ENCODE peak calls at places on chromosomes 16 and 17, in nine cellular contexts. One of them, this sample, is unnamed.

GRCh38 chr17:61581611-61582349 is 9.2 kb downstream of the NACA2 start:
- DNase-seq in dorsolateral prefrontal cortex: no peak
- DNase-seq in psoas muscle: no peak
- DNase-seq in mammary epithelial cell: peak
- DNase-seq in WTC11: no peak
- DNase-seq in astrocyte of the spinal cord: no peak
- DNase-seq in left ventricle myocardium inferior: no peak
- DNase-seq in tibial artery: no peak
- DNase-seq in GM12865: no peak
- DNase-seq in this sample: no peak

GRCh38 chr16:50067290-50067853 is 1.6 kb downstream of the HEATR3 start:
- DNase-seq in GM12865: peak
- DNase-seq in dorsolateral prefrontal cortex: no peak
- DNase-seq in psoas muscle: no peak
- DNase-seq in tibial artery: no peak
- DNase-seq in mammary epithelial cell: peak
- DNase-seq in WTC11: no peak
- DNase-seq in left ventricle myocardium inferior: no peak
- DNase-seq in astrocyte of the spinal cord: peak
- DNase-seq in this sample: no peak

GRCh38 chr17:27396941-27397340 is 59.3 kb upstream of the KSR1 start:
- DNase-seq in left ventricle myocardium inferior: no peak
- DNase-seq in mammary epithelial cell: no peak
- DNase-seq in tibial artery: no peak
- DNase-seq in WTC11: no peak
- DNase-seq in dorsolateral prefrontal cortex: no peak
- DNase-seq in GM12865: no peak
- DNase-seq in psoas muscle: no peak
- DNase-seq in astrocyte of the spinal cord: no peak
- DNase-seq in this sample: no peak

GRCh38 chr17:9813166-9813565 is 8.7 kb downstream of the GSG1L2 start:
- DNase-seq in psoas muscle: no peak
- DNase-seq in GM12865: no peak
- DNase-seq in WTC11: no peak
- DNase-seq in left ventricle myocardium inferior: no peak
- DNase-seq in tibial artery: no peak
- DNase-seq in astrocyte of the spinal cord: no peak
- DNase-seq in dorsolateral prefrontal cortex: no peak
- DNase-seq in mammary epithelial cell: no peak
- DNase-seq in this sample: no peak

GRCh38 chr17:8887834-8888703 is 20.6 kb upstream of the PIK3R6 start:
- DNase-seq in GM12865: no peak
- DNase-seq in tibial artery: no peak
- DNase-seq in astrocyte of the spinal cord: peak
- DNase-seq in mammary epithelial cell: no peak
- DNase-seq in psoas muscle: no peak
- DNase-seq in left ventricle myocardium inferior: peak
- DNase-seq in dorsolateral prefrontal cortex: no peak
- DNase-seq in WTC11: peak
- DNase-seq in this sample: no peak

GRCh38 chr16:30526137-30526822 is at the start of gene ZNF768:
- DNase-seq in tibial artery: no peak
- DNase-seq in dorsolateral prefrontal cortex: no peak
- DNase-seq in astrocyte of the spinal cord: peak
- DNase-seq in GM12865: peak
- DNase-seq in psoas muscle: peak
- DNase-seq in left ventricle myocardium inferior: peak
- DNase-seq in mammary epithelial cell: peak
- DNase-seq in WTC11: peak
- DNase-seq in this sample: no peak

GRCh38 chr17:12928736-12929135 is 89.1 kb downstream of the ELAC2 start:
- DNase-seq in tibial artery: no peak
- DNase-seq in GM12865: peak
- DNase-seq in mammary epithelial cell: no peak
- DNase-seq in psoas muscle: no peak
- DNase-seq in WTC11: no peak
- DNase-seq in left ventricle myocardium inferior: no peak
- DNase-seq in astrocyte of the spinal cord: peak
- DNase-seq in dorsolateral prefrontal cortex: no peak
- DNase-seq in this sample: no peak

GRCh38 chr17:68686108-68686988 is 85.2 kb upstream of the FAM20A start:
- DNase-seq in WTC11: no peak
- DNase-seq in left ventricle myocardium inferior: no peak
- DNase-seq in GM12865: no peak
- DNase-seq in astrocyte of the spinal cord: no peak
- DNase-seq in mammary epithelial cell: no peak
- DNase-seq in psoas muscle: no peak
- DNase-seq in tibial artery: peak
- DNase-seq in dorsolateral prefrontal cortex: no peak
- DNase-seq in this sample: no peak

GRCh38 chr16:70757183-70757582 is 43.8 kb downstream of the VAC14 start:
- DNase-seq in left ventricle myocardium inferior: no peak
- DNase-seq in astrocyte of the spinal cord: no peak
- DNase-seq in mammary epithelial cell: no peak
- DNase-seq in tibial artery: no peak
- DNase-seq in psoas muscle: peak
- DNase-seq in WTC11: no peak
- DNase-seq in dorsolateral prefrontal cortex: no peak
- DNase-seq in GM12865: no peak
- DNase-seq in this sample: no peak

GRCh38 chr17:63698886-63699637 is 863 bp downstream of the LIMD2 start:
- DNase-seq in tibial artery: peak
- DNase-seq in psoas muscle: peak
- DNase-seq in dorsolateral prefrontal cortex: no peak
- DNase-seq in GM12865: peak
- DNase-seq in mammary epithelial cell: no peak
- DNase-seq in astrocyte of the spinal cord: peak
- DNase-seq in left ventricle myocardium inferior: peak
- DNase-seq in WTC11: peak
- DNase-seq in this sample: no peak

GRCh38 chr16:11386791-11387546 is 41.7 kb downstream of the RMI2 start:
- DNase-seq in astrocyte of the spinal cord: peak
- DNase-seq in psoas muscle: peak
- DNase-seq in WTC11: peak
- DNase-seq in mammary epithelial cell: no peak
- DNase-seq in GM12865: no peak
- DNase-seq in left ventricle myocardium inferior: no peak
- DNase-seq in tibial artery: peak
- DNase-seq in dorsolateral prefrontal cortex: no peak
- DNase-seq in this sample: no peak

GRCh38 chr17:71071837-71072236 is 902.5 kb downstream of the KCNJ2 start:
- DNase-seq in left ventricle myocardium inferior: no peak
- DNase-seq in tibial artery: no peak
- DNase-seq in WTC11: no peak
- DNase-seq in astrocyte of the spinal cord: peak
- DNase-seq in GM12865: no peak
- DNase-seq in dorsolateral prefrontal cortex: no peak
- DNase-seq in mammary epithelial cell: peak
- DNase-seq in psoas muscle: no peak
- DNase-seq in this sample: no peak

GRCh38 chr17:74647871-74648672 is 24.5 kb upstream of the CD300E start:
- DNase-seq in psoas muscle: no peak
- DNase-seq in dorsolateral prefrontal cortex: no peak
- DNase-seq in tibial artery: no peak
- DNase-seq in left ventricle myocardium inferior: no peak
- DNase-seq in astrocyte of the spinal cord: no peak
- DNase-seq in WTC11: no peak
- DNase-seq in GM12865: no peak
- DNase-seq in mammary epithelial cell: no peak
- DNase-seq in this sample: no peak

DNA sequence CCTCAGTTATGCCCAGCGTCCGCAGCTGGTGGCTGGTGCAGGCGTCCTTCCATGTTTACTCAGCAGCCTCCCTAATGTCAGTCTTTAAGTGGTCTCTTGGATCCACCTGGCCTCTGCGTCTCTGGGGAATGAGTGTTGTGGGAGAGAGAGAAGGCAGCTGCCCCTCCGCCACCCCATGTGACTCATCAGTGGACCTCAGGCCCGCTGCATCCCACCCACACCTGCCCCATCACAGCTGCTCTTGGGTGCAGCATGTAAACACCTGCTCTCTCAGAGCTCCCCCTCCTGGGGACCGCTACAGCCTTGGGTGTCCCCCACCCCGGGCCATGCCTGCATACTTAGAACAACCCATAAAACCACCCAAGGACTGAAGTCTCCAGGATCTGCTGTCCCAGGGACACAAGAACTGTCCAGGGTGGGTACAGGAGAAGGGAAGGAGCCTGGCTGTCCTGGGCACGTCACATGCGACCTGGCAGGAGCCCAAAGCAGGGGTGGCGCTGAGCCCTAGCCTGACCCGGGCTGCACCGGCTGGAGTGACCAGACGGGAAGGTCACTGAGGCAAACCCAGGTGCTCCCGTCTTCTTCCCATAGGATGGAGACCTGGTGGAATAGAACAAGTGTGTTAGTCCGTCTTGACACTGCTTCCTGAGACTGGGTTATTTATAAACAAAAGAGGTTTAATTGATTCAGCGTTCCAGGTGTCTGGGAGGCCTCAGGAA is 4.2 kb downstream of the C16orf90 start:
- DNase-seq in psoas muscle: no peak
- DNase-seq in tibial artery: no peak
- DNase-seq in WTC11: peak
- DNase-seq in dorsolateral prefrontal cortex: no peak
- DNase-seq in GM12865: no peak
- DNase-seq in astrocyte of the spinal cord: no peak
- DNase-seq in left ventricle myocardium inferior: no peak
- DNase-seq in mammary epithelial cell: no peak
- DNase-seq in this sample: no peak
- TF ChIP-seq CTCF in psoas muscle: no peak
- TF ChIP-seq CTCF in tibial artery: no peak
- TF ChIP-seq CTCF in WTC11: no peak
- TF ChIP-seq CTCF in dorsolateral prefrontal cortex: no peak
- TF ChIP-seq CTCF in GM12865: no peak
- TF ChIP-seq CTCF in astrocyte of the spinal cord: no peak
- TF ChIP-seq CTCF in left ventricle myocardium inferior: peak
- TF ChIP-seq CTCF in mammary epithelial cell: no peak
- TF ChIP-seq CTCF in this sample: no peak

DNA sequence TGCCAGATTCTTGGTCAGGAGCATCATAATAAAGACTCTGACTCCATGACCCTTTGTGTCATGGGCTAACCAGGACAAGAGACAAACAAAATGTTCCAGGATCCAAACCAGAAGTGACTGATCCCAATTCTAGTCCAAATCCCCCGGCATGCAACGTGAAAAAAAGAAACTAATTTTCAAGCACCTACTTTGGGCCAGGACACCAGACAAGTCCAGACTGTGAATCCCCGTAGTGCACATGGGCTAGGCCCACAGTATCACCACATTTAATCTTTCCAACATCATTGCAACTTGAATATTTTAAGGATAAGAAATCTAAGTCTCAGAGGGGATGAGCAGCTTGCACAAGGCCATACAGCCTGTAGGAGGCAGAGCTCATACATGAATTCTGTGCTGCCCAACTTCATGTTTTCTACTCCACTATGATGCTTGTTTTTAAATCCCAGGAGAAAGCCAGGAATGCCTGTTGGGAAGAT is 365.7 kb downstream of the NPIPA8 start:
- DNase-seq in left ventricle myocardium inferior: no peak
- DNase-seq in dorsolateral prefrontal cortex: no peak
- DNase-seq in astrocyte of the spinal cord: no peak
- DNase-seq in GM12865: no peak
- DNase-seq in mammary epithelial cell: no peak
- DNase-seq in WTC11: no peak
- DNase-seq in psoas muscle: peak
- DNase-seq in tibial artery: peak
- DNase-seq in this sample: no peak
- TF ChIP-seq CTCF in left ventricle myocardium inferior: no peak
- TF ChIP-seq CTCF in dorsolateral prefrontal cortex: no peak
- TF ChIP-seq CTCF in astrocyte of the spinal cord: no peak
- TF ChIP-seq CTCF in GM12865: no peak
- TF ChIP-seq CTCF in mammary epithelial cell: no peak
- TF ChIP-seq CTCF in WTC11: no peak
- TF ChIP-seq CTCF in psoas muscle: no peak
- TF ChIP-seq CTCF in tibial artery: no peak
- TF ChIP-seq CTCF in this sample: peak

GRCh38 chr17:67388986-67389385 is 11.9 kb downstream of the PITPNC1 start:
- DNase-seq in GM12865: no peak
- DNase-seq in astrocyte of the spinal cord: no peak
- DNase-seq in mammary epithelial cell: no peak
- DNase-seq in left ventricle myocardium inferior: no peak
- DNase-seq in dorsolateral prefrontal cortex: no peak
- DNase-seq in tibial artery: no peak
- DNase-seq in WTC11: no peak
- DNase-seq in psoas muscle: no peak
- DNase-seq in this sample: no peak
- TF ChIP-seq CTCF in GM12865: no peak
- TF ChIP-seq CTCF in astrocyte of the spinal cord: no peak
- TF ChIP-seq CTCF in mammary epithelial cell: no peak
- TF ChIP-seq CTCF in left ventricle myocardium inferior: no peak
- TF ChIP-seq CTCF in dorsolateral prefrontal cortex: no peak
- TF ChIP-seq CTCF in tibial artery: no peak
- TF ChIP-seq CTCF in WTC11: no peak
- TF ChIP-seq CTCF in psoas muscle: no peak
- TF ChIP-seq CTCF in this sample: no peak

DNA sequence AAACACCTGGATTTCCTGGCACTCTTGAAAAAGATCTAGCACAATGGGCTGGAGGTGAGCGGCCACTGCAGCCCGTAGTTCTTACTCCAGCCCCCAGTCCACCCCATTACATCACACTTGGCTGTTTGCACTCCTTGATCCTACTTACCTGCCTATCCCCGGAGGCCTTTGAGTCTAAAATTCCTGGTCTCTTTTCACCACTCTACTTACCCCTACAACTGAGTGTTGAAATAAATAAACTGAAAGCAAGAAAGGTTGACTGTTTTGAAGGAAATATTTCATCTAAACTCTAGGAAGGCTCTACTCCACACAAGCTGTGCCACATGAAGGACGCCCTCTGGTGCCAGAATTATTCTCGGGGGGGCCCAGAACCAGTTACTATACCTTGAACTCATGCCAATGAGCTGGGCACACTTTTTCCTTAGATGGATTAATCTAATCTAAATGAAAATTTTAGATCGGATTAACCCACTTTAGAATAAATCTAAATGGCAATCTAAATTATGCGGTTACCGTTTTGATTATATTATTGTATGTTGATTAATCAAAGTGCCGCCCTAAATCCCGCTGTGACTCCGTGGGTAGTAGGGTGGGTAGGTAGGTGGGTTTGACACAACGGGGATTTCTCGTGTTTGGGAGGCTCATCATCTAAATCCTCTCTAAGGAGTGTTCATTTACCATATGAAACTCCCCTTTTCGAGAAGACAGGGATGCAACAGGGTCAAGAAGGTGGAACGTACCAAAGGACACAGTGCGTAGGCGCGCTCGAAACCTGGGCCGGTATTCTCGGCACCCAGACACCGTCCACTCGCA is 651 bp upstream of the EIF1 start:
- DNase-seq in left ventricle myocardium inferior: peak
- DNase-seq in WTC11: no peak
- DNase-seq in mammary epithelial cell: peak
- DNase-seq in tibial artery: peak
- DNase-seq in psoas muscle: peak
- DNase-seq in GM12865: peak
- DNase-seq in dorsolateral prefrontal cortex: no peak
- DNase-seq in astrocyte of the spinal cord: peak
- DNase-seq in this sample: peak
- TF ChIP-seq CTCF in left ventricle myocardium inferior: peak
- TF ChIP-seq CTCF in WTC11: no peak
- TF ChIP-seq CTCF in mammary epithelial cell: peak
- TF ChIP-seq CTCF in tibial artery: no peak
- TF ChIP-seq CTCF in psoas muscle: no peak
- TF ChIP-seq CTCF in GM12865: peak
- TF ChIP-seq CTCF in dorsolateral prefrontal cortex: peak
- TF ChIP-seq CTCF in astrocyte of the spinal cord: no peak
- TF ChIP-seq CTCF in this sample: peak